ENCODE peak calls at places on chromosomes 4 and X, in eight cellular contexts. E is lung; R is left ventricle myocardium superior; X is activated T-cell treated with anti-CD3 and anti-CD28 coated beads, Interleukin-2, amount 50 U/mL, for 72 hours; P is naive thymus-derived CD8-positive, alpha-beta T cell; K is right cardiac atrium; Y is naive B cell; V is esophagus mucosa. Q is an unnamed sample.

GRCh38 chr4:166146806-166147540 is 273.9 kb downstream of the TLL1 start:
- ATAC-seq in E (no peak), R (no peak), X (no peak), P (no peak), K (no peak), Y (no peak), V (no peak), Q (no peak)

GRCh38 chr4:101950258-101950979 is 159.9 kb downstream of the BANK1 start:
- ATAC-seq in E (no peak), R (no peak), X (no peak), P (no peak), K (no peak), Y (no peak), V (no peak), Q (no peak)

GRCh38 chrX:12013220-12013619 is 125.1 kb upstream of the FRMPD4 start:
- ATAC-seq in E (no peak), R (no peak), X (no peak), P (no peak), K (no peak), Y (no peak), V (no peak), Q (no peak)

GRCh38 chr4:89837385-89837995 is 529 bp upstream of the SNCA start:
- ATAC-seq in E (peak; percentile 52), R (peak; percentile 70), X (peak; percentile 66), P (peak; percentile 56), K (peak; percentile 63), Y (peak; percentile 49), V (peak; percentile 49), Q (peak; percentile 39)

GRCh38 chr4:125432078-125432477 is 117.3 kb downstream of the FAT4 start:
- ATAC-seq in E (no peak), R (peak; percentile 80), X (no peak), P (no peak), K (peak; percentile 71), Y (no peak), V (no peak), Q (no peak)

GRCh38 chr4:153209410-153209809 is 5.2 kb downstream of the TRIM2 start:
- ATAC-seq in E (peak; percentile 71), R (no peak), X (no peak), P (no peak), K (no peak), Y (no peak), V (no peak), Q (no peak)

GRCh38 chr4:109816082-109816442 is 500 bp downstream of the GAR1 start:
- ATAC-seq in E (no peak), R (no peak), X (peak; percentile 8), P (peak; percentile 37), K (no peak), Y (no peak), V (no peak), Q (no peak)

GRCh38 chrX:65690057-65690855 is 22.8 kb downstream of the MSN start:
- ATAC-seq in E (no peak), R (peak; percentile 79), X (no peak), P (no peak), K (peak; percentile 92), Y (no peak), V (peak; percentile 36), Q (no peak)

GRCh38 chr4:57020467-57021101 is 41.9 kb downstream of the POLR2B start:
- ATAC-seq in E (no peak), R (peak; percentile 48), X (no peak), P (no peak), K (peak; percentile 61), Y (no peak), V (peak; percentile 64), Q (no peak)

GRCh38 chrX:68186552-68187262 is 246.6 kb downstream of the OPHN1 start:
- ATAC-seq in E (peak; percentile 62), R (no peak), X (no peak), P (no peak), K (no peak), Y (no peak), V (peak; percentile 31), Q (no peak)

GRCh38 chr4:3059090-3059428 is 15.3 kb downstream of the HTT-AS start:
- ATAC-seq in E (no peak), R (no peak), X (no peak), P (no peak), K (no peak), Y (peak; percentile 99), V (no peak), Q (peak; percentile 98)

GRCh38 chrX:119477812-119478232 is 9.6 kb downstream of the SLC25A5 start:
- ATAC-seq in E (no peak), R (peak; percentile 32), X (no peak), P (no peak), K (peak; percentile 64), Y (no peak), V (no peak), Q (no peak)

GRCh38 chr4:182878633-182879495 is 38.3 kb downstream of the DCTD start:
- ATAC-seq in E (no peak), R (no peak), X (no peak), P (no peak), K (no peak), Y (no peak), V (peak; percentile 20), Q (no peak)

GRCh38 chr4:88960576-88960975 is 96.4 kb downstream of the FAM13A start:
- ATAC-seq in E (no peak), R (no peak), X (no peak), P (no peak), K (no peak), Y (no peak), V (no peak), Q (no peak)

GRCh38 chrX:96834137-96834536 is 49.6 kb upstream of the RPA4 start:
- ATAC-seq in E (no peak), R (no peak), X (no peak), P (no peak), K (no peak), Y (no peak), V (no peak), Q (no peak)

GRCh38 chr4:138090145-138090917 is 151.8 kb downstream of the SLC7A11 start:
- ATAC-seq in E (peak; percentile 95), R (peak; percentile 83), X (no peak), P (no peak), K (peak; percentile 83), Y (peak; percentile 37), V (peak; percentile 91), Q (peak; percentile 54)

GRCh38 chrX:56762707-56763555 is 33.9 kb downstream of the NBDY start:
- ATAC-seq in E (no peak), R (no peak), X (no peak), P (no peak), K (no peak), Y (no peak), V (no peak), Q (peak; percentile 2)

GRCh38 chr4:53376900-53377299 is 541 bp upstream of the FIP1L1 start:
- ATAC-seq in E (no peak), R (no peak), X (no peak), P (no peak), K (no peak), Y (no peak), V (no peak), Q (no peak)

GRCh38 chr4:8260656-8261111 is 8.9 kb upstream of the HTRA3 start:
- ATAC-seq in E (no peak), R (no peak), X (no peak), P (no peak), K (no peak), Y (no peak), V (no peak), Q (no peak)

GRCh38 chr4:48255130-48255958 is 14.3 kb downstream of the TEC start:
- ATAC-seq in E (peak; percentile 78), R (peak; percentile 84), X (no peak), P (no peak), K (peak; percentile 50), Y (no peak), V (no peak), Q (peak; percentile 55)

GRCh38 chrX:13177921-13178320 is 133.5 kb upstream of the FAM9C start:
- ATAC-seq in E (no peak), R (no peak), X (peak; percentile 27), P (peak; percentile 70), K (no peak), Y (no peak), V (no peak), Q (no peak)

GRCh38 chr4:53804719-53805118 is 213.4 kb upstream of the LNX1 start:
- ATAC-seq in E (no peak), R (peak; percentile 38), X (no peak), P (no peak), K (no peak), Y (no peak), V (no peak), Q (no peak)

GRCh38 chrX:119273807-119274192 is 37.7 kb downstream of the PGRMC1 start:
- ATAC-seq in E (no peak), R (no peak), X (peak; percentile 30), P (peak; percentile 16), K (no peak), Y (no peak), V (no peak), Q (no peak)

GRCh38 chr4:98558770-98559169 is 99.6 kb downstream of the TSPAN5 start:
- ATAC-seq in E (no peak), R (no peak), X (no peak), P (no peak), K (no peak), Y (no peak), V (no peak), Q (no peak)

GRCh38 chr4:154589296-154590197 is 995 bp downstream of the FGA start:
- ATAC-seq in E (no peak), R (no peak), X (no peak), P (no peak), K (no peak), Y (no peak), V (no peak), Q (no peak)

GRCh38 chr4:13207224-13207623 is 276.9 kb downstream of the RAB28 start:
- ATAC-seq in E (no peak), R (peak; percentile 74), X (no peak), P (no peak), K (peak; percentile 64), Y (no peak), V (no peak), Q (no peak)

GRCh38 chr4:165326831-165327210 is 648 bp upstream of the MSMO1 start:
- ATAC-seq in E (peak; percentile 16), R (no peak), X (no peak), P (no peak), K (no peak), Y (no peak), V (no peak), Q (no peak)

GRCh38 chr4:139669859-139670258 is 4.2 kb downstream of the MGST2 start:
- ATAC-seq in E (no peak), R (no peak), X (no peak), P (no peak), K (no peak), Y (no peak), V (no peak), Q (no peak)

GRCh38 chr4:132195181-132195580 is 953.9 kb upstream of the PCDH10 start:
- ATAC-seq in E (no peak), R (no peak), X (no peak), P (no peak), K (no peak), Y (no peak), V (no peak), Q (no peak)

GRCh38 chr4:25580633-25581467 is 74.8 kb upstream of the SLC34A2 start:
- ATAC-seq in E (no peak), R (no peak), X (no peak), P (no peak), K (no peak), Y (no peak), V (no peak), Q (no peak)

GRCh38 chr4:107255114-107255513 is 219.0 kb upstream of the DKK2 start:
- ATAC-seq in E (no peak), R (no peak), X (no peak), P (no peak), K (no peak), Y (no peak), V (no peak), Q (no peak)

GRCh38 chr4:21953653-21954052 is 5.1 kb upstream of the KCNIP4 start:
- ATAC-seq in E (no peak), R (no peak), X (no peak), P (no peak), K (no peak), Y (no peak), V (no peak), Q (no peak)

GRCh38 chr4:114827651-114828050 is 229.0 kb downstream of the UGT8 start:
- ATAC-seq in E (no peak), R (no peak), X (no peak), P (no peak), K (no peak), Y (no peak), V (no peak), Q (no peak)

GRCh38 chrX:47112316-47112954 is 32.1 kb downstream of the NDUFB11 start:
- ATAC-seq in E (no peak), R (peak; percentile 45), X (no peak), P (no peak), K (peak; percentile 50), Y (no peak), V (peak; percentile 49), Q (no peak)